ENCODE peak calls at places on chromosome 17, in five cellular contexts. L is GM10248, C is astrocyte of the cerebellum, E is esophagus squamous epithelium, V is GM06990. Z is an unnamed sample.

GRCh38 chr17:57006040-57006439 is 28.1 kb downstream of the SCPEP1 start:
- DNase-seq in C (no peak), L (no peak), E (no peak), V (no peak), Z (no peak)

GRCh38 chr17:64507418-64507766 is 615 bp downstream of the CEP95 start:
- DNase-seq in E (no peak), C (peak; percentile 71), L (peak; percentile 58), V (no peak), Z (no peak)

GRCh38 chr17:76473541-76473985 is 6.2 kb downstream of the AANAT start:
- DNase-seq in C (no peak), V (no peak), E (no peak), L (no peak), Z (no peak)

GRCh38 chr17:71975331-71975801 is 145.5 kb upstream of the SOX9 start:
- DNase-seq in E (no peak), V (no peak), L (no peak), C (peak; percentile 18), Z (peak; percentile 23)

GRCh38 chr17:16448490-16448889 is 33.1 kb downstream of the TRPV2 start:
- DNase-seq in V (no peak), L (no peak), C (no peak), E (no peak), Z (no peak)

GRCh38 chr17:42112552-42113176 is at the start of gene DHX58:
- DNase-seq in V (peak; percentile 82), L (peak; percentile 93), C (peak; percentile 22), E (no peak), Z (peak; percentile 62)

GRCh38 chr17:82684207-82684903 is 14.1 kb downstream of the RAB40B start:
- DNase-seq in V (no peak), C (no peak), E (no peak), L (peak; percentile 48), Z (no peak)

GRCh38 chr17:19339341-19339815 is 23.1 kb downstream of the B9D1 start:
- DNase-seq in V (no peak), E (no peak), L (no peak), C (no peak), Z (no peak)

GRCh38 chr17:79658811-79659207 is 48.0 kb upstream of the RBFOX3 start:
- DNase-seq in C (no peak), V (no peak), E (no peak), L (no peak), Z (no peak)

DNA sequence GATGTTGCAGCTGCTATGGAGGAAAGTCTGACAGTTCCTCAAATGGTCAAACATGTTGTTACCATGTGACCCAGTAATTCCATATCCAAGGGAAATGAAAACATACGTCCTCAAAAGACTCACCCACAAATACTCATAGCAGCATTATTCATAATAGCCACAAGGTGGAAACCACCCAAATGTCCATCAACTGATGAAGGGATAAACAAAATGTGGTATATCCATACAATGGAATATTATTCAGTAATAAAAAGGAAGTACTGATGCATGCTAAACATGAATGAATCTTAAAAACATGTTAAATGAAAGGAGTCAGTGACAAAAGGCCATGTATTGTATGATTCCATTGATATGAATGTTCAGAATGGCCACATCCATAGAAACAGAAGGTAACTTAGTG is 140.3 kb downstream of the PITPNC1 start:
- DNase-seq in E (no peak), V (no peak), C (no peak), L (no peak), Z (no peak)
- TF ChIP-seq CTCF in E (no peak), V (no peak), C (no peak), L (no peak), Z (no peak)

GRCh38 chr17:38510424-38511125 is 82.3 kb downstream of the ARHGAP23 start:
- DNase-seq in E (no peak), C (no peak), V (no peak), L (peak; percentile 46), Z (no peak)
- TF ChIP-seq CTCF in E (no peak), C (no peak), V (no peak), L (no peak), Z (no peak)

GRCh38 chr17:69058165-69058564 is 2.6 kb downstream of the ABCA9 start:
- DNase-seq in E (no peak), V (no peak), C (no peak), L (no peak), Z (no peak)
- TF ChIP-seq CTCF in E (no peak), V (no peak), C (no peak), L (no peak), Z (no peak)

GRCh38 chr17:55416470-55417052 is 5.1 kb downstream of the MMD start:
- DNase-seq in V (no peak), C (no peak), L (no peak), E (no peak), Z (no peak)
- TF ChIP-seq CTCF in V (no peak), C (no peak), L (no peak), E (no peak), Z (no peak)